ENCODE peak calls at places on chromosomes 16 and 17, in six cellular contexts. One of them, this sample, is unnamed.
A peak's percentile ranks its signal among the peaks of the same experiment; 100 is the strongest.

GRCh38 chr17:59756236-59756818 is 48.9 kb downstream of the VMP1 start:
- DNase-seq in T47D: no peak
- DNase-seq in AG10803: peak; percentile 97
- DNase-seq in cardiac muscle cell: no peak
- DNase-seq in stimulated activated CD8-positive, alpha-beta memory T cell treated with anti-CD3 and anti-CD28 coated beads, Interleukin-12 subunit alpha, Interleukin-12 subunit beta, amount 100 ng/mL, for 1 hour: no peak
- DNase-seq in testis: no peak
- DNase-seq in this sample: no peak

GRCh38 chr17:43645765-43646481 is 15.8 kb downstream of the MEOX1 start:
- DNase-seq in AG10803: peak; percentile 49
- DNase-seq in stimulated activated CD8-positive, alpha-beta memory T cell treated with anti-CD3 and anti-CD28 coated beads, Interleukin-12 subunit alpha, Interleukin-12 subunit beta, amount 100 ng/mL, for 1 hour: peak; percentile 6
- DNase-seq in T47D: no peak
- DNase-seq in testis: peak; percentile 56
- DNase-seq in cardiac muscle cell: no peak
- DNase-seq in this sample: peak; percentile 73

GRCh38 chr17:48546924-48547838 is 2.3 kb upstream of the HOXB2 start:
- DNase-seq in testis: no peak
- DNase-seq in stimulated activated CD8-positive, alpha-beta memory T cell treated with anti-CD3 and anti-CD28 coated beads, Interleukin-12 subunit alpha, Interleukin-12 subunit beta, amount 100 ng/mL, for 1 hour: no peak
- DNase-seq in T47D: peak; percentile 73
- DNase-seq in cardiac muscle cell: no peak
- DNase-seq in AG10803: peak; percentile 68
- DNase-seq in this sample: no peak

GRCh38 chr16:71572497-71573116 is 4.3 kb downstream of the TAT start:
- DNase-seq in T47D: no peak
- DNase-seq in cardiac muscle cell: no peak
- DNase-seq in stimulated activated CD8-positive, alpha-beta memory T cell treated with anti-CD3 and anti-CD28 coated beads, Interleukin-12 subunit alpha, Interleukin-12 subunit beta, amount 100 ng/mL, for 1 hour: no peak
- DNase-seq in AG10803: no peak
- DNase-seq in testis: no peak
- DNase-seq in this sample: no peak

GRCh38 chr16:54647731-54648221 is 282.9 kb upstream of the IRX5 start:
- DNase-seq in cardiac muscle cell: no peak
- DNase-seq in T47D: no peak
- DNase-seq in stimulated activated CD8-positive, alpha-beta memory T cell treated with anti-CD3 and anti-CD28 coated beads, Interleukin-12 subunit alpha, Interleukin-12 subunit beta, amount 100 ng/mL, for 1 hour: no peak
- DNase-seq in AG10803: peak; percentile 90
- DNase-seq in testis: no peak
- DNase-seq in this sample: no peak

GRCh38 chr16:22369221-22369811 is 5.1 kb downstream of the CDR2 start:
- DNase-seq in cardiac muscle cell: no peak
- DNase-seq in AG10803: peak; percentile 62
- DNase-seq in testis: no peak
- DNase-seq in stimulated activated CD8-positive, alpha-beta memory T cell treated with anti-CD3 and anti-CD28 coated beads, Interleukin-12 subunit alpha, Interleukin-12 subunit beta, amount 100 ng/mL, for 1 hour: no peak
- DNase-seq in T47D: no peak
- DNase-seq in this sample: no peak

GRCh38 chr16:66079671-66080070 is 286.8 kb upstream of the CDH5 start:
- DNase-seq in AG10803: peak; percentile 66
- DNase-seq in testis: no peak
- DNase-seq in T47D: no peak
- DNase-seq in cardiac muscle cell: no peak
- DNase-seq in stimulated activated CD8-positive, alpha-beta memory T cell treated with anti-CD3 and anti-CD28 coated beads, Interleukin-12 subunit alpha, Interleukin-12 subunit beta, amount 100 ng/mL, for 1 hour: no peak
- DNase-seq in this sample: no peak

GRCh38 chr17:80706454-80706853 is 161.8 kb downstream of the RPTOR start:
- DNase-seq in testis: no peak
- DNase-seq in T47D: no peak
- DNase-seq in stimulated activated CD8-positive, alpha-beta memory T cell treated with anti-CD3 and anti-CD28 coated beads, Interleukin-12 subunit alpha, Interleukin-12 subunit beta, amount 100 ng/mL, for 1 hour: no peak
- DNase-seq in AG10803: no peak
- DNase-seq in cardiac muscle cell: no peak
- DNase-seq in this sample: no peak

GRCh38 chr17:45971698-45972141 is 27.3 kb upstream of the STH start:
- DNase-seq in cardiac muscle cell: no peak
- DNase-seq in T47D: no peak
- DNase-seq in stimulated activated CD8-positive, alpha-beta memory T cell treated with anti-CD3 and anti-CD28 coated beads, Interleukin-12 subunit alpha, Interleukin-12 subunit beta, amount 100 ng/mL, for 1 hour: no peak
- DNase-seq in AG10803: no peak
- DNase-seq in testis: no peak
- DNase-seq in this sample: no peak

GRCh38 chr17:8487130-8487645 is 51.5 kb downstream of the NDEL1 start:
- DNase-seq in testis: no peak
- DNase-seq in stimulated activated CD8-positive, alpha-beta memory T cell treated with anti-CD3 and anti-CD28 coated beads, Interleukin-12 subunit alpha, Interleukin-12 subunit beta, amount 100 ng/mL, for 1 hour: no peak
- DNase-seq in cardiac muscle cell: no peak
- DNase-seq in T47D: no peak
- DNase-seq in AG10803: no peak
- DNase-seq in this sample: no peak

GRCh38 chr17:68134046-68134637 is 98.6 kb downstream of the KPNA2 start:
- DNase-seq in stimulated activated CD8-positive, alpha-beta memory T cell treated with anti-CD3 and anti-CD28 coated beads, Interleukin-12 subunit alpha, Interleukin-12 subunit beta, amount 100 ng/mL, for 1 hour: no peak
- DNase-seq in T47D: no peak
- DNase-seq in AG10803: no peak
- DNase-seq in cardiac muscle cell: no peak
- DNase-seq in testis: no peak
- DNase-seq in this sample: no peak

GRCh38 chr17:2212328-2212981 is 91.1 kb downstream of the SMG6 start:
- DNase-seq in cardiac muscle cell: no peak
- DNase-seq in T47D: no peak
- DNase-seq in AG10803: peak; percentile 95
- DNase-seq in testis: peak; percentile 46
- DNase-seq in stimulated activated CD8-positive, alpha-beta memory T cell treated with anti-CD3 and anti-CD28 coated beads, Interleukin-12 subunit alpha, Interleukin-12 subunit beta, amount 100 ng/mL, for 1 hour: no peak
- DNase-seq in this sample: no peak

GRCh38 chr16:66524601-66525164 is 25.2 kb downstream of the TK2 start:
- DNase-seq in cardiac muscle cell: no peak
- DNase-seq in testis: no peak
- DNase-seq in stimulated activated CD8-positive, alpha-beta memory T cell treated with anti-CD3 and anti-CD28 coated beads, Interleukin-12 subunit alpha, Interleukin-12 subunit beta, amount 100 ng/mL, for 1 hour: no peak
- DNase-seq in AG10803: no peak
- DNase-seq in T47D: no peak
- DNase-seq in this sample: no peak

GRCh38 chr16:21001262-21001661 is 100.7 kb downstream of the LYRM1 start:
- DNase-seq in T47D: no peak
- DNase-seq in testis: peak; percentile 34
- DNase-seq in stimulated activated CD8-positive, alpha-beta memory T cell treated with anti-CD3 and anti-CD28 coated beads, Interleukin-12 subunit alpha, Interleukin-12 subunit beta, amount 100 ng/mL, for 1 hour: no peak
- DNase-seq in cardiac muscle cell: peak; percentile 35
- DNase-seq in AG10803: peak; percentile 4
- DNase-seq in this sample: peak; percentile 22

GRCh38 chr17:75724016-75725003 is 3.1 kb downstream of the ITGB4 start:
- DNase-seq in stimulated activated CD8-positive, alpha-beta memory T cell treated with anti-CD3 and anti-CD28 coated beads, Interleukin-12 subunit alpha, Interleukin-12 subunit beta, amount 100 ng/mL, for 1 hour: no peak
- DNase-seq in T47D: no peak
- DNase-seq in cardiac muscle cell: no peak
- DNase-seq in AG10803: no peak
- DNase-seq in testis: no peak
- DNase-seq in this sample: no peak

GRCh38 chr17:2929881-2930533 is 133.4 kb downstream of the OR1D5 start:
- DNase-seq in stimulated activated CD8-positive, alpha-beta memory T cell treated with anti-CD3 and anti-CD28 coated beads, Interleukin-12 subunit alpha, Interleukin-12 subunit beta, amount 100 ng/mL, for 1 hour: no peak
- DNase-seq in AG10803: no peak
- DNase-seq in testis: peak; percentile 57
- DNase-seq in T47D: peak; percentile 56
- DNase-seq in cardiac muscle cell: peak; percentile 57
- DNase-seq in this sample: peak; percentile 75

GRCh38 chr17:8056976-8057625 is 18.2 kb downstream of the ALOX15B start:
- DNase-seq in AG10803: no peak
- DNase-seq in testis: no peak
- DNase-seq in T47D: no peak
- DNase-seq in cardiac muscle cell: no peak
- DNase-seq in stimulated activated CD8-positive, alpha-beta memory T cell treated with anti-CD3 and anti-CD28 coated beads, Interleukin-12 subunit alpha, Interleukin-12 subunit beta, amount 100 ng/mL, for 1 hour: no peak
- DNase-seq in this sample: no peak

GRCh38 chr17:16371742-16372141 is 9.1 kb upstream of the UBB start:
- DNase-seq in AG10803: peak; percentile 52
- DNase-seq in T47D: no peak
- DNase-seq in stimulated activated CD8-positive, alpha-beta memory T cell treated with anti-CD3 and anti-CD28 coated beads, Interleukin-12 subunit alpha, Interleukin-12 subunit beta, amount 100 ng/mL, for 1 hour: no peak
- DNase-seq in cardiac muscle cell: no peak
- DNase-seq in testis: no peak
- DNase-seq in this sample: no peak

GRCh38 chr16:21222495-21223337 is 10.8 kb upstream of the ANKS4B start:
- DNase-seq in testis: no peak
- DNase-seq in T47D: no peak
- DNase-seq in stimulated activated CD8-positive, alpha-beta memory T cell treated with anti-CD3 and anti-CD28 coated beads, Interleukin-12 subunit alpha, Interleukin-12 subunit beta, amount 100 ng/mL, for 1 hour: no peak
- DNase-seq in cardiac muscle cell: no peak
- DNase-seq in AG10803: no peak
- DNase-seq in this sample: no peak

GRCh38 chr17:71142333-71142732 is 973.0 kb downstream of the KCNJ2 start:
- DNase-seq in cardiac muscle cell: peak; percentile 1
- DNase-seq in AG10803: no peak
- DNase-seq in testis: no peak
- DNase-seq in stimulated activated CD8-positive, alpha-beta memory T cell treated with anti-CD3 and anti-CD28 coated beads, Interleukin-12 subunit alpha, Interleukin-12 subunit beta, amount 100 ng/mL, for 1 hour: no peak
- DNase-seq in T47D: no peak
- DNase-seq in this sample: no peak

GRCh38 chr16:85912271-85912974 is 13.5 kb downstream of the IRF8 start:
- DNase-seq in testis: peak; percentile 70
- DNase-seq in stimulated activated CD8-positive, alpha-beta memory T cell treated with anti-CD3 and anti-CD28 coated beads, Interleukin-12 subunit alpha, Interleukin-12 subunit beta, amount 100 ng/mL, for 1 hour: no peak
- DNase-seq in T47D: no peak
- DNase-seq in cardiac muscle cell: no peak
- DNase-seq in AG10803: peak; percentile 70
- DNase-seq in this sample: no peak

GRCh38 chr17:42321555-42321954 is 33.3 kb downstream of the STAT5A start:
- DNase-seq in AG10803: no peak
- DNase-seq in T47D: no peak
- DNase-seq in testis: no peak
- DNase-seq in cardiac muscle cell: no peak
- DNase-seq in stimulated activated CD8-positive, alpha-beta memory T cell treated with anti-CD3 and anti-CD28 coated beads, Interleukin-12 subunit alpha, Interleukin-12 subunit beta, amount 100 ng/mL, for 1 hour: no peak
- DNase-seq in this sample: no peak

GRCh38 chr17:34579979-34580684 is 750 bp downstream of the TMEM132E start:
- DNase-seq in stimulated activated CD8-positive, alpha-beta memory T cell treated with anti-CD3 and anti-CD28 coated beads, Interleukin-12 subunit alpha, Interleukin-12 subunit beta, amount 100 ng/mL, for 1 hour: no peak
- DNase-seq in cardiac muscle cell: peak; percentile 44
- DNase-seq in AG10803: peak; percentile 7
- DNase-seq in T47D: peak; percentile 81
- DNase-seq in testis: peak; percentile 37
- DNase-seq in this sample: peak; percentile 46

GRCh38 chr16:55668337-55669281 is 12.8 kb downstream of the SLC6A2 start:
- DNase-seq in stimulated activated CD8-positive, alpha-beta memory T cell treated with anti-CD3 and anti-CD28 coated beads, Interleukin-12 subunit alpha, Interleukin-12 subunit beta, amount 100 ng/mL, for 1 hour: no peak
- DNase-seq in AG10803: peak; percentile 65
- DNase-seq in cardiac muscle cell: no peak
- DNase-seq in T47D: no peak
- DNase-seq in testis: no peak
- DNase-seq in this sample: peak; percentile 31

GRCh38 chr17:69075823-69076222 is 15.1 kb upstream of the ABCA9 start:
- DNase-seq in testis: no peak
- DNase-seq in cardiac muscle cell: no peak
- DNase-seq in T47D: no peak
- DNase-seq in stimulated activated CD8-positive, alpha-beta memory T cell treated with anti-CD3 and anti-CD28 coated beads, Interleukin-12 subunit alpha, Interleukin-12 subunit beta, amount 100 ng/mL, for 1 hour: no peak
- DNase-seq in AG10803: peak; percentile 29
- DNase-seq in this sample: no peak

GRCh38 chr17:67571478-67571877 is 146.3 kb upstream of the NOL11 start:
- DNase-seq in T47D: no peak
- DNase-seq in stimulated activated CD8-positive, alpha-beta memory T cell treated with anti-CD3 and anti-CD28 coated beads, Interleukin-12 subunit alpha, Interleukin-12 subunit beta, amount 100 ng/mL, for 1 hour: no peak
- DNase-seq in AG10803: no peak
- DNase-seq in cardiac muscle cell: no peak
- DNase-seq in testis: no peak
- DNase-seq in this sample: no peak

This sample was measured in endothelial cell.